ENCODE peak calls at places on chromosomes 12 and 14, in seven cellular contexts. D, W, I, G, J, B and K are unnamed samples.
A peak's percentile ranks its signal among the peaks of the same experiment; 100 is the strongest.

GRCh38 chr14:66634876-66635275 is 126.9 kb downstream of the GPHN start:
- DNase-seq in J (no peak), D (no peak), I (no peak), W (no peak), G (no peak), B (no peak), K (no peak)

GRCh38 chr14:33986804-33987203 is 35.9 kb upstream of the EGLN3 start:
- DNase-seq in I (peak; percentile 29), J (no peak), G (peak; percentile 87), B (no peak), D (no peak), W (no peak), K (no peak)

GRCh38 chr14:64298773-64299172 is 4.6 kb upstream of the ESR2 start:
- DNase-seq in D (no peak), G (peak; percentile 19), I (no peak), W (no peak), J (no peak), B (no peak), K (no peak)

GRCh38 chr14:83548061-83548839 is 1981.7 kb upstream of the FLRT2 start:
- DNase-seq in B (no peak), D (no peak), W (no peak), G (no peak), I (peak; percentile 59), J (no peak), K (no peak)

GRCh38 chr12:77845831-77846230 is 15.1 kb downstream of the NAV3 start:
- DNase-seq in W (no peak), G (no peak), B (no peak), J (no peak), I (no peak), D (no peak), K (no peak)

GRCh38 chr12:95200128-95200973 is 16.9 kb downstream of the FGD6 start:
- DNase-seq in G (peak; percentile 68), I (no peak), W (no peak), D (no peak), J (no peak), B (no peak), K (no peak)

GRCh38 chr12:130661501-130662255 is 54.4 kb downstream of the RIMBP2 start:
- DNase-seq in D (no peak), W (no peak), B (no peak), G (peak; percentile 14), J (no peak), I (no peak), K (no peak)

GRCh38 chr14:100391777-100392176 is 68.6 kb downstream of the SLC25A47 start:
- DNase-seq in W (no peak), I (no peak), B (no peak), G (no peak), J (no peak), D (no peak), K (no peak)

GRCh38 chr12:127389923-127390322 is 877.0 kb upstream of the TMEM132C start:
- DNase-seq in B (no peak), D (no peak), W (no peak), I (peak; percentile 53), J (no peak), G (peak; percentile 6), K (no peak)

GRCh38 chr12:43807361-43807760 is 1.2 kb upstream of the TWF1 start:
- DNase-seq in D (no peak), W (no peak), G (no peak), B (no peak), I (no peak), J (no peak), K (no peak)

GRCh38 chr14:39179042-39179441 is 4.0 kb downstream of the PNN start:
- DNase-seq in G (no peak), D (no peak), I (no peak), B (no peak), W (no peak), J (no peak), K (no peak)

GRCh38 chr12:111766608-111767361 is at the start of gene ALDH2:
- DNase-seq in B (peak; percentile 94), J (no peak), G (peak; percentile 57), W (peak; percentile 70), D (peak; percentile 81), I (no peak), K (no peak)

GRCh38 chr14:71454513-71455332 is 477.5 kb upstream of the RGS6 start:
- DNase-seq in B (no peak), W (no peak), I (no peak), G (no peak), D (no peak), J (no peak), K (no peak)

GRCh38 chr12:30846776-30847175 is 79.8 kb upstream of the TSPAN11 start:
- DNase-seq in I (no peak), B (no peak), J (no peak), G (no peak), W (no peak), D (no peak), K (no peak)

GRCh38 chr14:101235042-101235871 is 326.0 kb upstream of the DIO3 start:
- DNase-seq in I (peak; percentile 9), B (peak; percentile 88), J (no peak), G (peak; percentile 70), W (peak; percentile 75), D (peak; percentile 71), K (no peak)

GRCh38 chr14:78088941-78089340 is 81.2 kb upstream of the NRXN3 start:
- DNase-seq in W (no peak), J (no peak), D (no peak), G (no peak), I (no peak), B (no peak), K (no peak)

GRCh38 chr14:70622111-70622712 is 19.5 kb upstream of the TTC9 start:
- DNase-seq in G (peak; percentile 58), D (peak; percentile 61), W (peak; percentile 57), I (no peak), B (no peak), J (no peak), K (peak; percentile 4)

GRCh38 chr14:63896278-63896720 is 43.5 kb downstream of the SYNE2 start:
- DNase-seq in D (no peak), J (no peak), B (no peak), I (no peak), W (no peak), G (peak; percentile 55), K (no peak)